ENCODE peak calls at places on chromosomes 4 and X, in seven cellular contexts. R is GM23338; S is suprapubic skin; V is glutamatergic neuron; O is CD8-positive, alpha-beta T cell; M is GM12865; W is BE2C. G is an unnamed sample.

GRCh38 chr4:77036206-77036605 is 39.6 kb downstream of the CCNI start:
- DNase-seq in R (no peak), S (no peak), V (no peak), O (no peak), M (no peak), W (no peak), G (no peak)

GRCh38 chrX:67652581-67652980 is 108.8 kb downstream of the AR start:
- DNase-seq in R (no peak), S (no peak), V (no peak), O (no peak), M (no peak), W (no peak), G (no peak)

GRCh38 chrX:29233592-29234179 is 646.4 kb downstream of the IL1RAPL1 start:
- DNase-seq in R (no peak), S (no peak), V (no peak), O (no peak), M (no peak), W (no peak), G (no peak)

GRCh38 chr4:22391548-22391947 is 124.3 kb downstream of the ADGRA3 start:
- DNase-seq in R (peak; percentile 56), S (no peak), V (no peak), O (no peak), M (no peak), W (no peak), G (no peak)

GRCh38 chrX:8955521-8955920 is 78.4 kb downstream of the FAM9B start:
- DNase-seq in R (no peak), S (no peak), V (no peak), O (no peak), M (no peak), W (no peak), G (no peak)

GRCh38 chr4:16597829-16598228 is 300.6 kb downstream of the LDB2 start:
- DNase-seq in R (peak; percentile 48), S (no peak), V (no peak), O (no peak), M (no peak), W (no peak), G (no peak)

GRCh38 chrX:72127332-72127731 is 4.4 kb downstream of the RTL5 start:
- DNase-seq in R (no peak), S (no peak), V (no peak), O (no peak), M (no peak), W (no peak), G (no peak)

GRCh38 chr4:182207806-182208483 is 35.3 kb upstream of the TENM3 start:
- DNase-seq in R (peak; percentile 41), S (no peak), V (no peak), O (no peak), M (no peak), W (no peak), G (no peak)

GRCh38 chrX:145910017-145910416 is 92.4 kb downstream of the SLITRK2 start:
- DNase-seq in R (peak; percentile 5), S (no peak), V (no peak), O (no peak), M (no peak), W (no peak), G (no peak)

GRCh38 chr4:1870328-1870577 is 940 bp upstream of the NSD2 start:
- DNase-seq in R (peak; percentile 96), S (peak; percentile 92), V (peak; percentile 83), O (peak; percentile 85), M (peak; percentile 92), W (peak; percentile 84), G (peak; percentile 93)

GRCh38 chrX:11193035-11193469 is 81.9 kb downstream of the HCCS start:
- DNase-seq in R (no peak), S (no peak), V (no peak), O (no peak), M (no peak), W (no peak), G (no peak)

GRCh38 chr4:118033148-118034060 is 882 bp upstream of the NDST3 start:
- DNase-seq in R (peak; percentile 86), S (no peak), V (peak; percentile 79), O (no peak), M (no peak), W (peak; percentile 78), G (peak; percentile 66)

GRCh38 chrX:23732704-23733103 is 10.4 kb downstream of the ACOT9 start:
- DNase-seq in R (no peak), S (no peak), V (no peak), O (no peak), M (peak; percentile 74), W (no peak), G (no peak)

GRCh38 chr4:147981305-147981704 is 249.4 kb downstream of the ARHGAP10 start:
- DNase-seq in R (no peak), S (no peak), V (no peak), O (no peak), M (peak; percentile 83), W (no peak), G (no peak)

GRCh38 chr4:4590496-4590895 is 48.6 kb upstream of the STX18 start:
- DNase-seq in R (no peak), S (no peak), V (no peak), O (no peak), M (no peak), W (no peak), G (no peak)

GRCh38 chr4:33837043-33837442 is 2407.3 kb downstream of the ARAP2 start:
- DNase-seq in R (no peak), S (no peak), V (no peak), O (no peak), M (no peak), W (no peak), G (no peak)

GRCh38 chr4:110211007-110211769 is 12.8 kb upstream of the ELOVL6 start:
- DNase-seq in R (peak; percentile 70), S (no peak), V (no peak), O (peak; percentile 51), M (peak; percentile 64), W (peak; percentile 15), G (peak; percentile 18)

GRCh38 chr4:75511841-75512240 is 2.4 kb downstream of the RCHY1 start:
- DNase-seq in R (peak; percentile 51), S (no peak), V (no peak), O (no peak), M (no peak), W (no peak), G (no peak)

GRCh38 chr4:8191136-8191747 is 7.8 kb upstream of the SH3TC1 start:
- DNase-seq in R (no peak), S (no peak), V (peak; percentile 6), O (no peak), M (peak; percentile 85), W (no peak), G (peak; percentile 79)

GRCh38 chrX:149372861-149373260 is 132.2 kb downstream of the IDS start:
- DNase-seq in R (no peak), S (no peak), V (no peak), O (no peak), M (no peak), W (no peak), G (no peak)

GRCh38 chr4:110865611-110866254 is 242.9 kb upstream of the PITX2 start:
- DNase-seq in R (no peak), S (no peak), V (no peak), O (no peak), M (no peak), W (no peak), G (no peak)

GRCh38 chrX:13398073-13398823 is 78.4 kb upstream of the ATXN3L start:
- DNase-seq in R (peak; percentile 2), S (peak; percentile 66), V (no peak), O (no peak), M (no peak), W (no peak), G (peak; percentile 25)

GRCh38 chrX:25206761-25207160 is 191.0 kb upstream of the ARX start:
- DNase-seq in R (no peak), S (no peak), V (no peak), O (no peak), M (no peak), W (no peak), G (no peak)

GRCh38 chr4:114563536-114564315 is 34.9 kb upstream of the UGT8 start:
- DNase-seq in R (peak; percentile 24), S (no peak), V (no peak), O (no peak), M (no peak), W (no peak), G (no peak)

GRCh38 chrX:155333701-155334100 is 713 bp downstream of the CLIC2 start:
- DNase-seq in R (no peak), S (no peak), V (no peak), O (no peak), M (no peak), W (no peak), G (no peak)

GRCh38 chr4:155496294-155496626 is 119.5 kb upstream of the MAP9 start:
- DNase-seq in R (no peak), S (no peak), V (no peak), O (no peak), M (no peak), W (no peak), G (no peak)

GRCh38 chrX:80223922-80224579 is 196.2 kb upstream of the TENT5D start:
- DNase-seq in R (peak; percentile 17), S (no peak), V (no peak), O (no peak), M (no peak), W (peak; percentile 9), G (no peak)

GRCh38 chr4:185384877-185385465 is 10.8 kb downstream of the LRP2BP start:
- DNase-seq in R (peak; percentile 21), S (no peak), V (no peak), O (no peak), M (no peak), W (no peak), G (no peak)

GRCh38 chr4:77817304-77818076 is 1.7 kb downstream of the CNOT6L start:
- DNase-seq in R (no peak), S (no peak), V (no peak), O (no peak), M (peak; percentile 37), W (no peak), G (peak; percentile 57)

GRCh38 chrX:115362334-115363095 is 73.0 kb downstream of the LUZP4 start:
- DNase-seq in R (peak; percentile 27), S (no peak), V (no peak), O (no peak), M (peak; percentile 28), W (no peak), G (no peak)
- TF ChIP-seq CTCF in R (peak; percentile 46), S (no peak), V (peak; percentile 35), O (no peak), M (no peak), W (peak; percentile 25), G (no peak)

GRCh38 chrX:111164728-111165127 is 68.7 kb downstream of the PAK3 start:
- DNase-seq in R (peak; percentile 7), S (no peak), V (no peak), O (no peak), M (no peak), W (peak; percentile 7), G (no peak)
- TF ChIP-seq CTCF in R (peak; percentile 48), S (no peak), V (peak; percentile 30), O (no peak), M (no peak), W (peak; percentile 52), G (no peak)

GRCh38 chrX:45824471-45824870 is 623.8 kb upstream of the DIPK2B start:
- DNase-seq in R (peak; percentile 27), S (no peak), V (peak; percentile 29), O (no peak), M (peak; percentile 9), W (peak; percentile 10), G (peak; percentile 17)
- TF ChIP-seq CTCF in R (peak; percentile 53), S (no peak), V (no peak), O (no peak), M (peak; percentile 24), W (no peak), G (no peak)

DNA sequence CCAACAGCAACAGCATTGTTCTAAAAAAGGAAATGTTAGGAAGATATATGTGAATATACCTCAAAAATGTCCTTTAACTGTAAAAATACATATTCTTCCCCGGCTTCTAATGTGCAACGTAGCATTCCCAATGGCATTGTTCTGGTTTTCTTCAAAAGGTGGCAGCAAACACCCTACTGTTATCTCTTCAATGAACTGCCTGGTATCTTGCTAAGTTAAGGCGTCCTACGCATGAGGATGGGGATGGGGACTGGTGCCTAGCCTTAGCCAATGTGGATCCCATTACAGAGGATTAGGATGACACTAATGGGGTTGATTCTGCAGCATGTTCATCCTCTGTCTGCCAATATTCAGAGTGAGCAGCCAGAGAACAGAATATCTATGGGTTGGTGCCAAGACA is 334.9 kb upstream of the ADGRL3 start:
- DNase-seq in R (peak; percentile 70), S (no peak), V (no peak), O (no peak), M (no peak), W (peak; percentile 18), G (no peak)
- TF ChIP-seq CTCF in R (peak; percentile 82), S (no peak), V (no peak), O (no peak), M (no peak), W (peak; percentile 38), G (no peak)